ENCODE peak calls at places on chromosome 15, in six cellular contexts. D is NCI-H345, H is GM13976, K is activated T-cell treated with anti-CD3 and anti-CD28 coated beads for 24 hours, V is NCI-H510A treated with DMSO at 0.1 percent for 48 hours, Z is adipocyte. A is an unnamed sample.

GRCh38 chr15:38708672-38709188 is 144.1 kb upstream of the RASGRP1 start:
- DNase-seq in D (no peak), H (no peak), K (no peak), V (no peak), Z (peak; percentile 17), A (no peak)

GRCh38 chr15:74397239-74398068 is 30.0 kb upstream of the CYP11A1 start:
- DNase-seq in D (no peak), H (no peak), K (no peak), V (no peak), Z (no peak), A (no peak)

GRCh38 chr15:48086582-48086981 is 34.2 kb upstream of the SLC24A5 start:
- DNase-seq in D (no peak), H (no peak), K (no peak), V (no peak), Z (peak; percentile 21), A (peak; percentile 62)

GRCh38 chr15:82570721-82571519 is 30.7 kb upstream of the RPS17 start:
- DNase-seq in D (no peak), H (no peak), K (no peak), V (no peak), Z (no peak), A (no peak)

GRCh38 chr15:90097475-90097874 is 4.8 kb downstream of the IDH2 start:
- DNase-seq in D (no peak), H (peak; percentile 66), K (peak; percentile 62), V (no peak), Z (no peak), A (no peak)

GRCh38 chr15:89333959-89334509 is 590 bp downstream of the POLG start:
- DNase-seq in D (no peak), H (no peak), K (no peak), V (no peak), Z (no peak), A (no peak)

GRCh38 chr15:72236381-72237285 is 5.6 kb upstream of the PKM start:
- DNase-seq in D (no peak), H (no peak), K (no peak), V (peak; percentile 6), Z (no peak), A (no peak)

GRCh38 chr15:73851679-73852078 is 21.7 kb upstream of the TBC1D21 start:
- DNase-seq in D (no peak), H (peak; percentile 55), K (no peak), V (no peak), Z (peak; percentile 65), A (peak; percentile 59)

GRCh38 chr15:93152264-93152884 is 63.4 kb upstream of the RGMA start:
- DNase-seq in D (no peak), H (no peak), K (no peak), V (no peak), Z (no peak), A (no peak)

GRCh38 chr15:77892335-77892734 is 185.2 kb downstream of the TBC1D2B start:
- DNase-seq in D (no peak), H (no peak), K (no peak), V (no peak), Z (no peak), A (no peak)

GRCh38 chr15:41987246-41987924 is 15.0 kb upstream of the EHD4 start:
- DNase-seq in D (no peak), H (no peak), K (no peak), V (no peak), Z (no peak), A (no peak)

GRCh38 chr15:59051867-59052861 is 52.8 kb upstream of the CCNB2 start:
- DNase-seq in D (no peak), H (no peak), K (no peak), V (no peak), Z (no peak), A (no peak)

GRCh38 chr15:63408514-63408913 is 26.9 kb upstream of the CA12 start:
- DNase-seq in D (no peak), H (no peak), K (no peak), V (no peak), Z (no peak), A (no peak)

GRCh38 chr15:90816401-90817116 is 51.8 kb upstream of the FURIN start:
- DNase-seq in D (no peak), H (no peak), K (no peak), V (no peak), Z (no peak), A (no peak)

GRCh38 chr15:92629276-92629974 is 26.1 kb downstream of the FAM174B start:
- DNase-seq in D (no peak), H (no peak), K (no peak), V (no peak), Z (no peak), A (no peak)

GRCh38 chr15:71443538-71443937 is 328.3 kb downstream of the THSD4 start:
- DNase-seq in D (peak; percentile 44), H (peak; percentile 26), K (peak; percentile 20), V (peak; percentile 26), Z (peak; percentile 85), A (peak; percentile 49)

GRCh38 chr15:63892794-63893441 is 59.2 kb upstream of the HERC1 start:
- DNase-seq in D (no peak), H (no peak), K (peak; percentile 69), V (no peak), Z (no peak), A (no peak)

GRCh38 chr15:47466357-47466756 is 250.9 kb upstream of the SEMA6D start:
- DNase-seq in D (no peak), H (no peak), K (no peak), V (no peak), Z (peak; percentile 16), A (peak; percentile 32)

GRCh38 chr15:56835598-56836275 is 82.7 kb upstream of the TCF12 start:
- DNase-seq in D (peak; percentile 82), H (no peak), K (no peak), V (peak; percentile 6), Z (peak; percentile 66), A (peak; percentile 18)

GRCh38 chr15:71755092-71755491 is 55.3 kb upstream of the NR2E3 start:
- DNase-seq in D (no peak), H (no peak), K (no peak), V (no peak), Z (no peak), A (no peak)

GRCh38 chr15:24962880-24963279 is 8.1 kb downstream of the SNRPN start:
- DNase-seq in D (no peak), H (no peak), K (no peak), V (no peak), Z (no peak), A (no peak)

GRCh38 chr15:85097250-85097649 is 115.6 kb downstream of the PDE8A start:
- DNase-seq in D (no peak), H (no peak), K (no peak), V (no peak), Z (no peak), A (no peak)

GRCh38 chr15:29083858-29084257 is 185.8 kb downstream of the NSMCE3 start:
- DNase-seq in D (no peak), H (no peak), K (no peak), V (no peak), Z (no peak), A (no peak)

GRCh38 chr15:73631915-73632669 is 1.1 kb downstream of the NPTN start:
- DNase-seq in D (no peak), H (no peak), K (no peak), V (no peak), Z (peak; percentile 78), A (peak; percentile 54)

A was measured in AG08395.